ENCODE peak calls at places on chromosomes 11 and 22, in five cellular contexts. R is GDM1; S is stimulated activated CD4-positive, alpha-beta T cell treated with anti-CD3 and anti-CD28 coated beads, Interleukin-12 subunit alpha, Interleukin-12 subunit beta, amount 100 ng/mL, for 4 hours; Q is Peyer's patch; F is non-pigmented ciliary epithelial cell. O is an unnamed sample.

GRCh38 chr11:128629516-128630106 is 42.3 kb upstream of the ETS1 start:
- DNase-seq in R (no peak), S (no peak), Q (no peak), F (no peak), O (peak)

GRCh38 chr22:39650996-39651782 is 80.6 kb downstream of the CACNA1I start:
- DNase-seq in R (no peak), S (no peak), Q (no peak), F (no peak), O (no peak)

GRCh38 chr11:134958870-134959269 is 546.8 kb upstream of the B3GAT1 start:
- DNase-seq in R (no peak), S (no peak), Q (no peak), F (no peak), O (no peak)

GRCh38 chr11:72614381-72614780 is 59.8 kb downstream of the PDE2A start:
- DNase-seq in R (no peak), S (no peak), Q (no peak), F (no peak), O (no peak)

GRCh38 chr11:101442171-101442570 is 141.6 kb downstream of the TRPC6 start:
- DNase-seq in R (no peak), S (no peak), Q (no peak), F (no peak), O (peak)

GRCh38 chr22:44585559-44586121 is 87.6 kb upstream of the RTL6 start:
- DNase-seq in R (no peak), S (no peak), Q (peak), F (no peak), O (no peak)

GRCh38 chr11:102317099-102317767 is at the start of gene BIRC3:
- DNase-seq in R (peak), S (peak), Q (peak), F (peak), O (peak)

GRCh38 chr11:11028017-11028692 is 170.3 kb upstream of the ZBED5 start:
- DNase-seq in R (peak), S (peak), Q (peak), F (no peak), O (peak)

GRCh38 chr11:64035581-64035980 is at the start of gene FLRT1:
- DNase-seq in R (no peak), S (no peak), Q (no peak), F (no peak), O (no peak)

GRCh38 chr11:8368772-8369171 is 105.1 kb upstream of the LMO1 start:
- DNase-seq in R (no peak), S (no peak), Q (no peak), F (no peak), O (no peak)

GRCh38 chr11:119729581-119730346 is 764 bp upstream of the NECTIN1 start:
- DNase-seq in R (no peak), S (no peak), Q (peak), F (no peak), O (peak)

GRCh38 chr11:61918251-61919112 is 1.1 kb upstream of the RAB3IL1 start:
- DNase-seq in R (no peak), S (no peak), Q (no peak), F (no peak), O (no peak)

GRCh38 chr11:23570828-23571227 is 710.6 kb upstream of the CCDC179 start:
- DNase-seq in R (no peak), S (no peak), Q (no peak), F (no peak), O (no peak)

GRCh38 chr11:3840870-3841425 is at the start of gene RHOG:
- DNase-seq in R (peak), S (peak), Q (peak), F (peak), O (peak)

GRCh38 chr11:20055312-20055711 is 105.0 kb downstream of the DBX1 start:
- DNase-seq in R (no peak), S (no peak), Q (no peak), F (no peak), O (no peak)

GRCh38 chr11:58639103-58639502 is 16.6 kb downstream of the CNTF start:
- DNase-seq in R (no peak), S (no peak), Q (no peak), F (no peak), O (no peak)

O was measured in kidney tubule cell.